ENCODE peak calls at places on chromosomes 2 and 18, in four cellular contexts. Z, B, X and F are unnamed samples.

GRCh38 chr2:10970666-10971065 is 58.9 kb downstream of the KCNF1 start:
- DNase-seq in Z (no peak), B (no peak), X (no peak), F (no peak)

GRCh38 chr2:229873123-229873581 is 48.7 kb downstream of the TRIP12 start:
- DNase-seq in Z (no peak), B (no peak), X (no peak), F (no peak)

GRCh38 chr2:46275995-46276394 is 21.2 kb upstream of the EPAS1 start:
- DNase-seq in Z (no peak), B (no peak), X (no peak), F (no peak)

GRCh38 chr2:65161551-65162100 is 31.7 kb upstream of the RAB1A start:
- DNase-seq in Z (peak), B (no peak), X (no peak), F (no peak)

GRCh38 chr18:63788447-63789096 is 13.4 kb downstream of the SERPINB7 start:
- DNase-seq in Z (no peak), B (peak), X (no peak), F (no peak)

GRCh38 chr2:100509066-100509465 is 38.8 kb downstream of the NMS start:
- DNase-seq in Z (no peak), B (no peak), X (no peak), F (no peak)

GRCh38 chr2:179991344-179991743 is 15.8 kb downstream of the CWC22 start:
- DNase-seq in Z (no peak), B (no peak), X (no peak), F (no peak)

GRCh38 chr2:231615058-231615671 is 22.5 kb downstream of the TEX44 start:
- DNase-seq in Z (no peak), B (no peak), X (no peak), F (no peak)

GRCh38 chr2:120769076-120769786 is 33.6 kb downstream of the GLI2 start:
- DNase-seq in Z (no peak), B (no peak), X (no peak), F (no peak)

GRCh38 chr2:182064024-182064880 is 78.6 kb downstream of the PPP1R1C start:
- DNase-seq in Z (no peak), B (peak), X (no peak), F (no peak)

GRCh38 chr2:73089270-73090030 is 17.9 kb upstream of the SFXN5 start:
- DNase-seq in Z (no peak), B (peak), X (no peak), F (no peak)

GRCh38 chr2:66695211-66695735 is 260.3 kb downstream of the MEIS1 start:
- DNase-seq in Z (no peak), B (no peak), X (no peak), F (no peak)

GRCh38 chr2:219071189-219071816 is 10.6 kb upstream of the IHH start:
- DNase-seq in Z (no peak), B (peak), X (no peak), F (no peak)

GRCh38 chr18:35245719-35246317 is 5.0 kb downstream of the ZNF397 start:
- DNase-seq in Z (no peak), B (no peak), X (no peak), F (no peak)

GRCh38 chr2:201996681-201997254 is 36.9 kb upstream of the FZD7 start:
- DNase-seq in Z (no peak), B (no peak), X (peak), F (no peak)

GRCh38 chr2:9556121-9556869 is 665 bp upstream of the ADAM17 start:
- DNase-seq in Z (no peak), B (peak), X (no peak), F (no peak)

GRCh38 chr2:113175101-113175628 is 1.4 kb downstream of the PSD4 start:
- DNase-seq in Z (no peak), B (no peak), X (no peak), F (peak)

GRCh38 chr2:113178069-113178468 is 4.3 kb downstream of the PSD4 start:
- DNase-seq in Z (no peak), B (no peak), X (no peak), F (no peak)

GRCh38 chr2:113176696-113177355 is 3.1 kb downstream of the PSD4 start:
- DNase-seq in Z (no peak), B (no peak), X (no peak), F (no peak)

GRCh38 chr2:113174369-113174735 is 581 bp downstream of the PSD4 start:
- DNase-seq in Z (no peak), B (no peak), X (no peak), F (no peak)

GRCh38 chr2:113175736-113176695 is 2.2 kb downstream of the PSD4 start:
- DNase-seq in Z (no peak), B (no peak), X (no peak), F (peak)
- H2AFZ ChIP-seq in Z (peak), B (no peak), X (no peak), F (no peak)

GRCh38 chr2:58039170-58039611 is 7.4 kb upstream of the VRK2 start:
- DNase-seq in Z (no peak), B (peak), X (no peak), F (peak)
- H3K9ac ChIP-seq in Z (no peak), B (no peak), X (no peak), F (no peak)

GRCh38 chr2:196718796-196719564 is 79.5 kb downstream of the CCDC150 start:
- DNase-seq in Z (peak), B (peak), X (peak), F (peak)
- H3K4me2 ChIP-seq in Z (no peak), B (peak), X (peak), F (peak)

DNA sequence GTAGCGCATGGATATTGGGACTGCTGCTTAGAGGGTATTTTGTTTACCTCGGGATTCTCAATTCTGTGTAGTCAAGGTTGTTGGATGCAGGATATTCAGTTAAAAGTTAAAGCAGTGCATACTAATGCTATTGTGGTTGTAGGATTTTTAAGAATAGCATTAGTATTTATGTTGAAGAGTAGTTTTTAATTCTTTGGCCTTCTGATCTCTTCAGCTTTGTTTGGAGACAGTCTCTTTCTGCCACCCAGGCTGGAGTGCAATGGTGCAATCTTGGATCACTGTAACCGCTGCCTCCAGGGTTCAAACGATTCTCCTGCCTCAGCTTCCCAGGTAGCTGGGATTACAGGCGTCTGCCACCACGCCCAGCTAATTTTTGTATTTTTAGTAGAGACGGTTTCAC is 1.5 kb downstream of the RHBDD1 start:
- DNase-seq in Z (no peak), B (no peak), X (no peak), F (no peak)
- H2AFZ ChIP-seq in Z (no peak), B (no peak), X (peak), F (no peak)

GRCh38 chr18:23694642-23695430 is 5.6 kb downstream of the LAMA3 start:
- DNase-seq in Z (no peak), B (no peak), X (no peak), F (no peak)
- H3K9ac ChIP-seq in Z (no peak), B (no peak), X (no peak), F (no peak)

GRCh38 chr2:14072338-14072737 is 560.2 kb upstream of the LRATD1 start:
- DNase-seq in Z (no peak), B (no peak), X (no peak), F (no peak)
- H3K4me2 ChIP-seq in Z (no peak), B (no peak), X (no peak), F (no peak)

GRCh38 chr2:203037026-203037425 is 22.4 kb downstream of the NBEAL1 start:
- DNase-seq in Z (no peak), B (no peak), X (no peak), F (no peak)
- H2AFZ ChIP-seq in Z (no peak), B (no peak), X (no peak), F (no peak)